ENCODE peak calls at places on chromosomes 13 and 19, in five cellular contexts. K is NT2/D1, H is H1, Y is HepG2, C is GM12878. F is an unnamed sample.

GRCh38 chr19:7528192-7528519 is 5.7 kb downstream of the MCOLN1 start:
- DNase-seq in K (no peak), H (no peak), Y (no peak), C (no peak), F (no peak)

GRCh38 chr13:106612688-106613087 is 44.8 kb upstream of the ARGLU1 start:
- DNase-seq in K (no peak), H (no peak), Y (no peak), C (no peak), F (no peak)

GRCh38 chr13:60629158-60629557 is 232.1 kb downstream of the TDRD3 start:
- DNase-seq in K (peak), H (no peak), Y (no peak), C (no peak), F (no peak)

GRCh38 chr13:110113284-110113764 is 193.6 kb downstream of the COL4A1 start:
- DNase-seq in K (no peak), H (no peak), Y (no peak), C (no peak), F (no peak)

GRCh38 chr19:36023432-36023831 is 9.2 kb downstream of the CLIP3 start:
- DNase-seq in K (no peak), H (no peak), Y (no peak), C (no peak), F (no peak)

GRCh38 chr19:38569368-38569983 is 48.3 kb downstream of the MAP4K1 start:
- DNase-seq in K (no peak), H (no peak), Y (peak), C (no peak), F (no peak)

GRCh38 chr13:51929699-51930098 is 67.9 kb downstream of the CCDC70 start:
- DNase-seq in K (no peak), H (no peak), Y (no peak), C (no peak), F (no peak)

GRCh38 chr13:99577934-99578917 is 77.0 kb downstream of the TM9SF2 start:
- DNase-seq in K (no peak), H (no peak), Y (peak), C (no peak), F (no peak)

GRCh38 chr13:111216166-111216960 is 101.3 kb downstream of the ARHGEF7 start:
- DNase-seq in K (no peak), H (peak), Y (peak), C (no peak), F (peak)

GRCh38 chr19:50510700-50511068 is 307 bp downstream of the JOSD2 start:
- DNase-seq in K (peak), H (peak), Y (no peak), C (no peak), F (no peak)

GRCh38 chr13:76929975-76930374 is 18.3 kb upstream of the ACOD1 start:
- DNase-seq in K (no peak), H (no peak), Y (no peak), C (no peak), F (no peak)

GRCh38 chr19:43474986-43475705 is 9.7 kb upstream of the LYPD3 start:
- DNase-seq in K (peak), H (peak), Y (no peak), C (no peak), F (peak)

GRCh38 chr19:17538684-17539287 is 16.7 kb upstream of the COLGALT1 start:
- DNase-seq in K (no peak), H (no peak), Y (no peak), C (no peak), F (no peak)

GRCh38 chr13:41457589-41458186 is 338 bp downstream of the RGCC start:
- DNase-seq in K (no peak), H (peak), Y (no peak), C (no peak), F (peak)

GRCh38 chr19:19134687-19135158 is 3.6 kb downstream of the TMEM161A start:
- DNase-seq in K (no peak), H (peak), Y (no peak), C (no peak), F (peak)

GRCh38 chr13:46617382-46617781 is 64.4 kb downstream of the LRCH1 start:
- DNase-seq in K (no peak), H (no peak), Y (no peak), C (no peak), F (no peak)

GRCh38 chr13:89568746-89569145 is 1778.7 kb upstream of the MIR17HG start:
- DNase-seq in K (no peak), H (no peak), Y (no peak), C (no peak), F (no peak)

GRCh38 chr13:20334309-20334708 is 102.2 kb upstream of the GJB6 start:
- DNase-seq in K (no peak), H (no peak), Y (no peak), C (no peak), F (no peak)

GRCh38 chr13:72400859-72401258 is 326.6 kb downstream of the MZT1 start:
- DNase-seq in K (no peak), H (no peak), Y (no peak), C (no peak), F (no peak)

GRCh38 chr13:30572859-30573275 is 44.9 kb upstream of the USPL1 start:
- DNase-seq in K (no peak), H (no peak), Y (peak), C (peak), F (no peak)

GRCh38 chr19:52658595-52658994 is 20.4 kb upstream of the ZNF83 start:
- DNase-seq in K (no peak), H (no peak), Y (peak), C (no peak), F (no peak)

GRCh38 chr19:16247353-16248182 is 49.9 kb downstream of the AP1M1 start:
- DNase-seq in K (peak), H (peak), Y (peak), C (peak), F (peak)

GRCh38 chr19:16248380-16249023 is 50.8 kb downstream of the AP1M1 start:
- DNase-seq in K (no peak), H (no peak), Y (no peak), C (no peak), F (no peak)

GRCh38 chr19:16249826-16250434 is 52.2 kb downstream of the AP1M1 start:
- DNase-seq in K (no peak), H (no peak), Y (no peak), C (no peak), F (no peak)

GRCh38 chr19:16244091-16244490 is 46.4 kb downstream of the AP1M1 start:
- DNase-seq in K (no peak), H (no peak), Y (no peak), C (no peak), F (no peak)
- TF ChIP-seq SUZ12 in K (no peak), H (no peak), Y (no peak), C (no peak), F (no peak)

GRCh38 chr13:32147193-32147592 is 115.6 kb downstream of the FRY start:
- DNase-seq in K (no peak), H (no peak), Y (no peak), C (no peak), F (no peak)

GRCh38 chr13:32147976-32148375 is 116.4 kb downstream of the FRY start:
- DNase-seq in K (no peak), H (no peak), Y (no peak), C (no peak), F (no peak)

GRCh38 chr13:32153056-32153455 is 121.5 kb downstream of the FRY start:
- DNase-seq in K (no peak), H (no peak), Y (no peak), C (no peak), F (no peak)

GRCh38 chr13:32150239-32150638 is 118.7 kb downstream of the FRY start:
- DNase-seq in K (no peak), H (no peak), Y (no peak), C (no peak), F (no peak)

GRCh38 chr13:32150794-32151193 is 119.2 kb downstream of the FRY start:
- DNase-seq in K (no peak), H (no peak), Y (no peak), C (no peak), F (no peak)
- TF ChIP-seq SUZ12 in K (no peak), H (no peak), Y (no peak), C (no peak), F (no peak)

GRCh38 chr19:2661615-2662014 is 40.9 kb downstream of the GNG7 start:
- DNase-seq in K (peak), H (no peak), Y (no peak), C (no peak), F (no peak)
- TF ChIP-seq SUZ12 in K (no peak), H (no peak), Y (no peak), C (no peak), F (no peak)

GRCh38 chr19:2416321-2417097 is 10.9 kb downstream of the TIMM13 start:
- DNase-seq in K (no peak), H (no peak), Y (peak), C (no peak), F (no peak)

GRCh38 chr19:2413629-2414028 is 13.8 kb downstream of the TIMM13 start:
- DNase-seq in K (no peak), H (no peak), Y (no peak), C (no peak), F (no peak)

GRCh38 chr19:2417881-2418406 is 9.4 kb downstream of the TIMM13 start:
- DNase-seq in K (no peak), H (no peak), Y (no peak), C (no peak), F (no peak)

GRCh38 chr19:2415281-2415972 is 12.0 kb downstream of the TIMM13 start:
- DNase-seq in K (no peak), H (peak), Y (no peak), C (no peak), F (no peak)

GRCh38 chr19:2415973-2416319 is 11.4 kb downstream of the TIMM13 start:
- DNase-seq in K (no peak), H (no peak), Y (no peak), C (no peak), F (no peak)
- TF ChIP-seq SUZ12 in K (no peak), H (no peak), Y (no peak), C (no peak), F (no peak)

GRCh38 chr13:100794575-100794974 is 120.0 kb upstream of the TMTC4 start:
- DNase-seq in K (no peak), H (no peak), Y (no peak), C (no peak), F (no peak)

GRCh38 chr13:100796463-100796862 is 121.9 kb upstream of the TMTC4 start:
- DNase-seq in K (no peak), H (no peak), Y (no peak), C (no peak), F (no peak)

GRCh38 chr13:100800283-100800875 is 125.8 kb upstream of the TMTC4 start:
- DNase-seq in K (no peak), H (no peak), Y (no peak), C (no peak), F (no peak)

GRCh38 chr13:100798739-100799361 is 124.3 kb upstream of the TMTC4 start:
- DNase-seq in K (no peak), H (no peak), Y (no peak), C (no peak), F (no peak)

GRCh38 chr13:100797921-100798320 is 123.3 kb upstream of the TMTC4 start:
- DNase-seq in K (no peak), H (no peak), Y (no peak), C (no peak), F (no peak)
- TF ChIP-seq SUZ12 in K (no peak), H (no peak), Y (no peak), C (no peak), F (no peak)

GRCh38 chr19:11359421-11359820 is 4.2 kb downstream of the PLPPR2 start:
- DNase-seq in K (no peak), H (no peak), Y (no peak), C (no peak), F (no peak)
- TF ChIP-seq SUZ12 in K (no peak), H (no peak), Y (no peak), C (no peak), F (no peak)

GRCh38 chr13:101647760-101648159 is 195.3 kb downstream of the ITGBL1 start:
- DNase-seq in K (no peak), H (no peak), Y (no peak), C (no peak), F (no peak)

GRCh38 chr13:101655435-101655834 is 203.0 kb downstream of the ITGBL1 start:
- DNase-seq in K (no peak), H (no peak), Y (no peak), C (peak), F (no peak)

GRCh38 chr13:101654916-101655315 is 202.4 kb downstream of the ITGBL1 start:
- DNase-seq in K (no peak), H (no peak), Y (no peak), C (no peak), F (no peak)

GRCh38 chr13:101648766-101649489 is 196.5 kb downstream of the ITGBL1 start:
- DNase-seq in K (no peak), H (no peak), Y (no peak), C (no peak), F (no peak)

DNA sequence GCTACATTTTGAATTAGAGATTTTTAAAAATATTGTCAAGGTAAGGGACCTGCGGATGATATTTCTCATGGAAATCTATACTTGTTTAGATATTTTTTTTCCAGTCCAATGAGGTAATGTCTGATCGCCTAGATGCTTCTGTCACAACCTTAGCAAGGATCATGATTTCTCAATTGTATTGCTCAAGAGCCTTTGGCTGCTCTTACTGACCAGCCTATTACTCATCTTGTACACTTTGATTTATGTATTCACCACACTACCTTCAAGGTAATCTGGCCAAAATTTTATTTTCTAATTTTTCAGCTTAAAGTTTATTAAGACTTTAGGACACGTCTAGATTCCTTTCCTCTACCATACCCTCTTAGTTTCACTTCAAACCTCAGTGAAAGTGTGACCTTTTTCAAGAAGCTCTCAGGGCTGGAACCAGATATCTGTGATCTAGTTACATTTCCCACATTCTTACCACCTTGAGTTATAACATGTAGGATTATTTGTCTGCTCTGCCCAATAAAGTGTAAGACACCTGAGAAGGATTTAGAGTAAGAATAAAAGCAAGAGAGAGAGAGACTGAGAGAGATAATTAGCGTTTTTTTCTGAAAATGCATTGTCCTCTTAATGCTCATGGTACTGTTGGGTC is 197.1 kb downstream of the ITGBL1 start:
- DNase-seq in K (no peak), H (no peak), Y (no peak), C (no peak), F (no peak)
- TF ChIP-seq SUZ12 in K (no peak), H (no peak), Y (no peak), C (no peak), F (no peak)

GRCh38 chr19:4803736-4804695 is 12.5 kb downstream of the FEM1A start:
- DNase-seq in K (peak), H (peak), Y (peak), C (no peak), F (peak)
- TF ChIP-seq SUZ12 in K (no peak), H (no peak), Y (no peak), C (no peak), F (no peak)